ENCODE peak calls at places on chromosomes 12 and 14, in four cellular contexts. Q, F, D and A are unnamed samples.

GRCh38 chr12:78189656-78190055 is 359.0 kb downstream of the NAV3 start:
- DNase-seq in F (no peak), D (no peak), Q (no peak), A (no peak)

GRCh38 chr12:5586201-5586600 is 154.3 kb downstream of the NTF3 start:
- DNase-seq in F (no peak), Q (no peak), D (peak; percentile 15), A (no peak)

GRCh38 chr12:106386836-106387555 is 29.4 kb downstream of the POLR3B start:
- DNase-seq in F (no peak), D (no peak), Q (no peak), A (no peak)

GRCh38 chr14:98736701-98737338 is 535.2 kb downstream of the BCL11B start:
- DNase-seq in D (no peak), Q (no peak), F (no peak), A (no peak)

GRCh38 chr12:50230217-50230616 is 53.1 kb downstream of the LIMA1 start:
- DNase-seq in Q (no peak), F (no peak), D (no peak), A (peak; percentile 58)

GRCh38 chr12:89448951-89449371 is 75.6 kb downstream of the GALNT4 start:
- DNase-seq in D (peak; percentile 23), F (no peak), Q (no peak), A (no peak)

GRCh38 chr12:50637870-50638481 is 125.9 kb upstream of the ATF1 start:
- DNase-seq in F (peak; percentile 72), Q (no peak), D (peak; percentile 73), A (no peak)

GRCh38 chr12:50689437-50689836 is 74.5 kb upstream of the ATF1 start:
- DNase-seq in Q (no peak), D (no peak), F (no peak), A (no peak)

GRCh38 chr12:47964102-47964723 is 817 bp downstream of the TMEM106C start:
- DNase-seq in D (peak; percentile 34), Q (peak; percentile 73), F (peak; percentile 32), A (no peak)

GRCh38 chr12:127125607-127126259 is 1141.2 kb upstream of the TMEM132C start:
- DNase-seq in F (peak; percentile 45), D (peak; percentile 99), Q (no peak), A (no peak)

GRCh38 chr12:12443482-12443881 is 86.6 kb downstream of the BORCS5 start:
- DNase-seq in D (no peak), F (no peak), Q (peak; percentile 61), A (no peak)

GRCh38 chr14:24442240-24443052 is at the start of gene SDR39U1:
- DNase-seq in Q (peak; percentile 98), F (peak; percentile 99), D (peak; percentile 99), A (peak; percentile 100)

GRCh38 chr12:13536219-13536910 is 339.8 kb downstream of the EMP1 start:
- DNase-seq in D (no peak), F (no peak), Q (no peak), A (no peak)

GRCh38 chr12:71236133-71236660 is 78.4 kb upstream of the TSPAN8 start:
- DNase-seq in D (no peak), F (no peak), Q (no peak), A (no peak)

GRCh38 chr12:52611080-52611468 is 7.3 kb downstream of the KRT73 start:
- DNase-seq in Q (no peak), D (no peak), F (no peak), A (no peak)

GRCh38 chr12:54261817-54262402 is 18.0 kb downstream of the CBX5 start:
- DNase-seq in D (no peak), F (no peak), Q (no peak), A (no peak)

GRCh38 chr12:45353944-45354343 is 138.0 kb downstream of the ANO6 start:
- DNase-seq in D (no peak), F (no peak), Q (no peak), A (no peak)

GRCh38 chr12:52216807-52217206 is 16.2 kb upstream of the KRT7 start:
- DNase-seq in F (no peak), D (no peak), Q (peak; percentile 26), A (peak; percentile 85)

GRCh38 chr14:64502476-64503183 is 1.0 kb downstream of the ZBTB25 start:
- DNase-seq in F (no peak), Q (no peak), D (peak; percentile 43), A (peak; percentile 89)

GRCh38 chr14:100056431-100056830 is 8.8 kb upstream of the EVL start:
- DNase-seq in Q (no peak), F (no peak), D (no peak), A (no peak)

GRCh38 chr12:124242529-124243065 is 52.3 kb upstream of the RFLNA start:
- DNase-seq in D (no peak), F (no peak), Q (no peak), A (no peak)

GRCh38 chr12:83322816-83323215 is 636.1 kb downstream of the TMTC2 start:
- DNase-seq in D (no peak), Q (no peak), F (peak; percentile 18), A (no peak)

GRCh38 chr14:55381040-55381439 is 30.6 kb downstream of the ATG14 start:
- DNase-seq in D (peak; percentile 78), Q (no peak), F (no peak), A (no peak)

GRCh38 chr14:24251880-24252288 is 9.5 kb upstream of the TINF2 start:
- DNase-seq in F (no peak), D (peak; percentile 15), Q (no peak), A (no peak)

GRCh38 chr14:56145181-56145580 is 27.0 kb downstream of the PELI2 start:
- DNase-seq in D (no peak), F (no peak), Q (no peak), A (no peak)

GRCh38 chr12:93325855-93326254 is 51.9 kb upstream of the NUDT4 start:
- DNase-seq in D (peak; percentile 61), Q (no peak), F (no peak), A (peak; percentile 12)

GRCh38 chr14:38209572-38210159 is 2.0 kb downstream of the SSTR1 start:
- DNase-seq in F (peak; percentile 25), Q (no peak), D (no peak), A (no peak)

GRCh38 chr14:38207830-38208815 is at the start of gene SSTR1:
- DNase-seq in D (no peak), F (peak; percentile 35), Q (no peak), A (no peak)

GRCh38 chr14:38210168-38210567 is 2.5 kb downstream of the SSTR1 start:
- DNase-seq in D (peak; percentile 71), Q (peak; percentile 20), F (peak; percentile 40), A (no peak)

GRCh38 chr14:38207342-38207741 is 362 bp upstream of the SSTR1 start:
- DNase-seq in F (no peak), D (no peak), Q (no peak), A (no peak)

GRCh38 chr14:38208825-38209562 is 1.3 kb downstream of the SSTR1 start:
- DNase-seq in Q (peak; percentile 23), D (no peak), F (peak; percentile 81), A (no peak)
- H3K4me3 ChIP-seq in Q (peak overlapping the region; percentile 55), D (peak overlapping the region; percentile 62), F (peak overlapping the region; percentile 55), A (peak overlapping the region; percentile 24)

GRCh38 chr12:104524433-104524832 is 67.7 kb downstream of the CHST11 start:
- DNase-seq in Q (no peak), D (no peak), F (no peak), A (no peak)

GRCh38 chr12:104526751-104527150 is 70.0 kb downstream of the CHST11 start:
- DNase-seq in F (no peak), Q (no peak), D (no peak), A (no peak)

GRCh38 chr12:104524026-104524425 is 67.3 kb downstream of the CHST11 start:
- DNase-seq in D (no peak), Q (no peak), F (peak; percentile 44), A (no peak)

GRCh38 chr12:104529130-104529874 is 72.6 kb downstream of the CHST11 start:
- DNase-seq in D (no peak), F (no peak), Q (no peak), A (no peak)

GRCh38 chr12:104526320-104526719 is 69.6 kb downstream of the CHST11 start:
- DNase-seq in F (no peak), D (no peak), Q (no peak), A (no peak)
- TF ChIP-seq CTCF in F (no peak), D (no peak), Q (no peak), A (no peak)

GRCh38 chr12:25009511-25010092 is 60.7 kb upstream of the BCAT1 start:
- DNase-seq in F (no peak), Q (no peak), D (no peak), A (no peak)

GRCh38 chr12:25001311-25001710 is 52.4 kb upstream of the BCAT1 start:
- DNase-seq in D (no peak), Q (no peak), F (no peak), A (no peak)

GRCh38 chr12:25005376-25005775 is 56.5 kb upstream of the BCAT1 start:
- DNase-seq in F (no peak), D (no peak), Q (no peak), A (no peak)

GRCh38 chr12:25004447-25004846 is 55.5 kb upstream of the BCAT1 start:
- DNase-seq in F (no peak), Q (no peak), D (no peak), A (no peak)
- H3K4me3 ChIP-seq in F (no peak overlapping the region), Q (no peak overlapping the region), D (no peak overlapping the region), A (no peak overlapping the region)

DNA sequence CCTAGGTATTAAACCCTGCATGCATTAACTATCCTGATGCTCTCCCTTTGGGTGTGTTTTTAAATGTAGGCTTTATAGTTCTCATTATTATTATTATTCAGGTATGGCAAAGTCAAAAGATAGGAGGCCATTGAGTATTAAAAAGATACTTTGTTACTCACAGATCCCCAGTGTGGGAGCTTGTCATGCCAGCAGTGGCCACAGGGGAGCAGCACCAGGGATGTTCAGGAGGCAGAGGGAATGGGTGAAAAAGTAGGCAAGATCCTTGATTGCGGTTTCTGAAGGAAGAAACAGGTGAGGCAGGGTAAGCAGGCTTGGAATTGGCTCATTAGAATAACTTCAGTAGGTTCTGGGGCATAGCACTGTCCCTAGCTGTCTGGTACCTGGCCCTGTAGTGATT is 382.2 kb downstream of the MED13L start:
- DNase-seq in F (peak; percentile 19), Q (no peak), D (peak; percentile 36), A (peak; percentile 6)
- TF ChIP-seq CTCF in F (peak; percentile 58), Q (no peak), D (peak; percentile 58), A (no peak)